ENCODE peak calls at places on chromosomes 5 and 9, in five cellular contexts. One of them, this sample, is unnamed.

GRCh38 chr9:121811751-121812150 is 160.3 kb downstream of the DAB2IP start:
- DNase-seq in choroid plexus epithelial cell: no peak
- DNase-seq in astrocyte: no peak
- DNase-seq in cardiac muscle cell: no peak
- DNase-seq in cardiac fibroblast: no peak
- DNase-seq in this sample: no peak

GRCh38 chr9:136542246-136543041 is 3.4 kb downstream of the NOTCH1 start:
- DNase-seq in choroid plexus epithelial cell: no peak
- DNase-seq in astrocyte: no peak
- DNase-seq in cardiac muscle cell: no peak
- DNase-seq in cardiac fibroblast: no peak
- DNase-seq in this sample: no peak

GRCh38 chr5:132006331-132007120 is 4.9 kb downstream of the ACSL6 start:
- DNase-seq in choroid plexus epithelial cell: no peak
- DNase-seq in astrocyte: no peak
- DNase-seq in cardiac muscle cell: no peak
- DNase-seq in cardiac fibroblast: no peak
- DNase-seq in this sample: no peak

GRCh38 chr5:37950436-37950835 is 110.6 kb upstream of the GDNF start:
- DNase-seq in choroid plexus epithelial cell: no peak
- DNase-seq in astrocyte: peak
- DNase-seq in cardiac muscle cell: no peak
- DNase-seq in cardiac fibroblast: no peak
- DNase-seq in this sample: no peak

GRCh38 chr9:37026085-37026935 is 7.8 kb downstream of the PAX5 start:
- DNase-seq in choroid plexus epithelial cell: no peak
- DNase-seq in astrocyte: no peak
- DNase-seq in cardiac muscle cell: no peak
- DNase-seq in cardiac fibroblast: no peak
- DNase-seq in this sample: no peak

GRCh38 chr5:14417792-14418765 is 163.5 kb upstream of the OTULINL start:
- DNase-seq in choroid plexus epithelial cell: peak
- DNase-seq in astrocyte: peak
- DNase-seq in cardiac muscle cell: no peak
- DNase-seq in cardiac fibroblast: peak
- DNase-seq in this sample: no peak

GRCh38 chr5:90598300-90598699 is 39.7 kb downstream of the ADGRV1 start:
- DNase-seq in choroid plexus epithelial cell: no peak
- DNase-seq in astrocyte: peak
- DNase-seq in cardiac muscle cell: peak
- DNase-seq in cardiac fibroblast: no peak
- DNase-seq in this sample: no peak

GRCh38 chr9:129322022-129322621 is 144.1 kb upstream of the IER5L start:
- DNase-seq in choroid plexus epithelial cell: no peak
- DNase-seq in astrocyte: no peak
- DNase-seq in cardiac muscle cell: no peak
- DNase-seq in cardiac fibroblast: no peak
- DNase-seq in this sample: no peak

GRCh38 chr5:149471406-149472183 is 79.6 kb downstream of the CSNK1A1 start:
- DNase-seq in choroid plexus epithelial cell: no peak
- DNase-seq in astrocyte: peak
- DNase-seq in cardiac muscle cell: no peak
- DNase-seq in cardiac fibroblast: peak
- DNase-seq in this sample: no peak

GRCh38 chr9:95721132-95721531 is 154.4 kb upstream of the ERCC6L2 start:
- DNase-seq in choroid plexus epithelial cell: no peak
- DNase-seq in astrocyte: no peak
- DNase-seq in cardiac muscle cell: no peak
- DNase-seq in cardiac fibroblast: no peak
- DNase-seq in this sample: no peak

GRCh38 chr9:128153117-128153946 is 4.1 kb downstream of the LCN2 start:
- DNase-seq in choroid plexus epithelial cell: no peak
- DNase-seq in astrocyte: no peak
- DNase-seq in cardiac muscle cell: no peak
- DNase-seq in cardiac fibroblast: no peak
- DNase-seq in this sample: no peak

GRCh38 chr9:130914417-130915095 is 17.9 kb upstream of the QRFP start:
- DNase-seq in choroid plexus epithelial cell: no peak
- DNase-seq in astrocyte: no peak
- DNase-seq in cardiac muscle cell: no peak
- DNase-seq in cardiac fibroblast: no peak
- DNase-seq in this sample: no peak

GRCh38 chr9:80691229-80691628 is 998.1 kb downstream of the TLE1 start:
- DNase-seq in choroid plexus epithelial cell: no peak
- DNase-seq in astrocyte: no peak
- DNase-seq in cardiac muscle cell: no peak
- DNase-seq in cardiac fibroblast: no peak
- DNase-seq in this sample: no peak

GRCh38 chr5:1294839-1295649 is at the start of gene TERT:
- DNase-seq in choroid plexus epithelial cell: no peak
- DNase-seq in astrocyte: no peak
- DNase-seq in cardiac muscle cell: peak
- DNase-seq in cardiac fibroblast: no peak
- DNase-seq in this sample: no peak

GRCh38 chr9:96674914-96675538 is 19.9 kb upstream of the PRXL2C start:
- DNase-seq in choroid plexus epithelial cell: peak
- DNase-seq in astrocyte: peak
- DNase-seq in cardiac muscle cell: no peak
- DNase-seq in cardiac fibroblast: peak
- DNase-seq in this sample: no peak

GRCh38 chr9:104025945-104026344 is 68.2 kb upstream of the SMC2 start:
- DNase-seq in choroid plexus epithelial cell: peak
- DNase-seq in astrocyte: no peak
- DNase-seq in cardiac muscle cell: no peak
- DNase-seq in cardiac fibroblast: peak
- DNase-seq in this sample: no peak

GRCh38 chr9:118631956-118632355 is 737.3 kb downstream of the BRINP1 start:
- DNase-seq in choroid plexus epithelial cell: no peak
- DNase-seq in astrocyte: no peak
- DNase-seq in cardiac muscle cell: no peak
- DNase-seq in cardiac fibroblast: no peak
- DNase-seq in this sample: no peak

GRCh38 chr9:32291370-32291769 is 93.1 kb upstream of the ACO1 start:
- DNase-seq in choroid plexus epithelial cell: no peak
- DNase-seq in astrocyte: no peak
- DNase-seq in cardiac muscle cell: no peak
- DNase-seq in cardiac fibroblast: no peak
- DNase-seq in this sample: no peak

GRCh38 chr5:117888688-117889087 is 1099.7 kb downstream of the DTWD2 start:
- DNase-seq in choroid plexus epithelial cell: peak
- DNase-seq in astrocyte: no peak
- DNase-seq in cardiac muscle cell: no peak
- DNase-seq in cardiac fibroblast: peak
- DNase-seq in this sample: no peak

GRCh38 chr5:177023247-177023703 is 779 bp downstream of the ZNF346 start:
- DNase-seq in choroid plexus epithelial cell: peak
- DNase-seq in astrocyte: no peak
- DNase-seq in cardiac muscle cell: peak
- DNase-seq in cardiac fibroblast: peak
- DNase-seq in this sample: no peak

GRCh38 chr9:123929870-123930831 is at the start of gene DENND1A:
- DNase-seq in choroid plexus epithelial cell: peak
- DNase-seq in astrocyte: peak
- DNase-seq in cardiac muscle cell: peak
- DNase-seq in cardiac fibroblast: peak
- DNase-seq in this sample: no peak

GRCh38 chr5:69217154-69217731 is 17.4 kb upstream of the CDK7 start:
- DNase-seq in choroid plexus epithelial cell: no peak
- DNase-seq in astrocyte: no peak
- DNase-seq in cardiac muscle cell: no peak
- DNase-seq in cardiac fibroblast: no peak
- DNase-seq in this sample: peak

GRCh38 chr9:136438909-136439549 is 616 bp downstream of the INPP5E start:
- DNase-seq in choroid plexus epithelial cell: peak
- DNase-seq in astrocyte: no peak
- DNase-seq in cardiac muscle cell: peak
- DNase-seq in cardiac fibroblast: peak
- DNase-seq in this sample: no peak

GRCh38 chr9:33236571-33236970 is 3.4 kb upstream of the SPINK4 start:
- DNase-seq in choroid plexus epithelial cell: no peak
- DNase-seq in astrocyte: no peak
- DNase-seq in cardiac muscle cell: no peak
- DNase-seq in cardiac fibroblast: no peak
- DNase-seq in this sample: no peak

GRCh38 chr9:8733096-8733954 is 933.7 kb upstream of the DMAC1 start:
- DNase-seq in choroid plexus epithelial cell: peak
- DNase-seq in astrocyte: peak
- DNase-seq in cardiac muscle cell: no peak
- DNase-seq in cardiac fibroblast: peak
- DNase-seq in this sample: peak
- H3K4me3 ChIP-seq in choroid plexus epithelial cell: peak
- H3K4me3 ChIP-seq in astrocyte: peak
- H3K4me3 ChIP-seq in cardiac muscle cell: no peak
- H3K4me3 ChIP-seq in cardiac fibroblast: peak
- H3K4me3 ChIP-seq in this sample: no peak

DNA sequence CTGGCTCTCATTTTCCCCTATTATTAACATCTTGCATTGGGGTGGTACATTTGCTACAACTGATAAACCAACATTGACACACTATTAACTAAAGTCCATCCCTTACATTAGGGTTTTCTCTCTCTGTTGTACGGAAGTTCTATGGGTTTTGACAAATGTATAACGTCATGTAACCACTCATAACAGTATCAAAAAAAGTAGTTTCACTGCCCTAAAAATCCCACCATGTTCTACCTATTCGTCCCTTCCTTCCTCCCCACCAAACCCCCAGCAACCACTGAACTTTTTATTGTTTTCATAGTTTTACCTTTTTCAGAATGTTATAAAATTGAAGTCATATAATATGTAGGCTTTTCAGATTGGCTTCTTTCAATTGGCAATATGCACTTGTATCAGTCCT is 40.1 kb downstream of the MLLT3 start:
- DNase-seq in choroid plexus epithelial cell: no peak
- DNase-seq in astrocyte: no peak
- DNase-seq in cardiac muscle cell: no peak
- DNase-seq in cardiac fibroblast: no peak
- DNase-seq in this sample: no peak
- H3K4me3 ChIP-seq in choroid plexus epithelial cell: no peak
- H3K4me3 ChIP-seq in astrocyte: no peak
- H3K4me3 ChIP-seq in cardiac muscle cell: no peak
- H3K4me3 ChIP-seq in cardiac fibroblast: no peak
- H3K4me3 ChIP-seq in this sample: no peak

DNA sequence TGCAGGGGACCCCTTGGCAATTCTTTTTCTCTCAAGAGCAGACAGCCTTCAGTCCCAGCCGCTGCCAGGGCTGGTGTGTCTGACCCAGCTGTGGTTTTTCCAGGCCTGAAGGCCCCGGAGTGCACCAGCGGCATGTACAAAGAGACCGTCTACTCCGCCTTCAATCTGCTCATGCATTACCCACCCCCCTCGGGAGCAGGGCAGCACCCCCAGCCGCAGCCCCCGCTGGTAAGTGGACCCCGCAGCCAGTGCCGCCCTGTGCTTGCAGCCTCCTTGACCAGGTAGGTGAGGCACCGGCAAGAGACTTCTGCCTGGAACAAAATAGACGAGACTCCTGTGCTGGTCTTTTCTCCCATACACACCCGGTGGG is 1.3 kb downstream of the TCF7 start:
- DNase-seq in choroid plexus epithelial cell: peak
- DNase-seq in astrocyte: no peak
- DNase-seq in cardiac muscle cell: no peak
- DNase-seq in cardiac fibroblast: no peak
- DNase-seq in this sample: no peak
- H3K4me3 ChIP-seq in choroid plexus epithelial cell: no peak
- H3K4me3 ChIP-seq in astrocyte: peak
- H3K4me3 ChIP-seq in cardiac muscle cell: peak
- H3K4me3 ChIP-seq in cardiac fibroblast: no peak
- H3K4me3 ChIP-seq in this sample: no peak

GRCh38 chr5:141485305-141486055 is 650 bp downstream of the PCDHGC4 start:
- DNase-seq in choroid plexus epithelial cell: no peak
- DNase-seq in astrocyte: no peak
- DNase-seq in cardiac muscle cell: no peak
- DNase-seq in cardiac fibroblast: no peak
- DNase-seq in this sample: no peak

GRCh38 chr5:141486091-141486490 is 1.3 kb downstream of the PCDHGC4 start:
- DNase-seq in choroid plexus epithelial cell: no peak
- DNase-seq in astrocyte: no peak
- DNase-seq in cardiac muscle cell: no peak
- DNase-seq in cardiac fibroblast: no peak
- DNase-seq in this sample: no peak

GRCh38 chr5:141483842-141484241 is 988 bp upstream of the PCDHGC4 start:
- DNase-seq in choroid plexus epithelial cell: no peak
- DNase-seq in astrocyte: no peak
- DNase-seq in cardiac muscle cell: no peak
- DNase-seq in cardiac fibroblast: no peak
- DNase-seq in this sample: no peak

GRCh38 chr5:141487131-141487530 is 1.8 kb upstream of the PCDHGC5 start:
- DNase-seq in choroid plexus epithelial cell: no peak
- DNase-seq in astrocyte: no peak
- DNase-seq in cardiac muscle cell: no peak
- DNase-seq in cardiac fibroblast: no peak
- DNase-seq in this sample: no peak

DNA sequence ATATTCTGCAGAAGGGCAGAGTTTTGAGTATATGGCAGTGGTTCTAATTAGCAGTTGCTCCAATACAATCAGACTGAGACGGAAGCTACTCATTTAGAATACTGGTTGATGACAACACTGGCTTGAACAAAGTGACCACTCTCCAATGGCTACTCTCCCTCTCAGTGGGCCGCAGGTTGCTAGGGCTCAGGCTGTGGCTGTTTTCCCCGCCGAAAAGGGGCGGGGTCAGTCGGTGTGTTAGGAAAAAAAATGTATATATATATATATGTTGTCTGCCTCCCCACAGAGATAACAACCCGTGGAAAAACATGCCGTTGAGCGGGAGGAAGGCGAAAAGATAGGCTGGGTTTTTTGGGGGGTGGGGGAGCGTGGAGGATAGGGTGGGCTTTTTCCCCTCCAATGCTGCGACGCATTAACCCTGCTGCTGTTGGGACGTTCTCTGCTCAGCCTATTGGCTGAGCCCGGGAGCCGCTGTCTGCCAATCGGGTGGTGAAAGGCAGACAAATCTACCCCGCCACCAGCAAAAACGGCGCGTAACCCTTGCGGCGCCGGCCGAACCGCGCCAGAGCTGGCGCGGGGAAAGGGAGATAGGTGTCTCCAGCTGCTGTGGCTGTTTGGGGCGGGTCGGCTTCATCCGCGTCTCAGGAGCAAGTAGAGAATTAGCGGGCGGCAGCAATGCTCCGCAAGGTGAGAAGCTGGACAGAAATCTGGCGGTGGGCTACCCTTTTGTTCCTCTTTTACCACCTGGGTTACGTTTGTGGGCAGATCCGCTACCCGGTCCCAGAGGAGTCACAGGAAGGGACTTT is at the start of gene PCDHGC4:
- DNase-seq in choroid plexus epithelial cell: peak
- DNase-seq in astrocyte: peak
- DNase-seq in cardiac muscle cell: peak
- DNase-seq in cardiac fibroblast: no peak
- DNase-seq in this sample: no peak
- H3K4me3 ChIP-seq in choroid plexus epithelial cell: peak
- H3K4me3 ChIP-seq in astrocyte: peak
- H3K4me3 ChIP-seq in cardiac muscle cell: peak
- H3K4me3 ChIP-seq in cardiac fibroblast: no peak
- H3K4me3 ChIP-seq in this sample: peak

GRCh38 chr5:77843570-77844407 is 67.7 kb upstream of the TBCA start:
- DNase-seq in choroid plexus epithelial cell: no peak
- DNase-seq in astrocyte: no peak
- DNase-seq in cardiac muscle cell: peak
- DNase-seq in cardiac fibroblast: no peak
- DNase-seq in this sample: no peak
- H3K4me3 ChIP-seq in choroid plexus epithelial cell: peak
- H3K4me3 ChIP-seq in astrocyte: peak
- H3K4me3 ChIP-seq in cardiac muscle cell: peak
- H3K4me3 ChIP-seq in cardiac fibroblast: peak
- H3K4me3 ChIP-seq in this sample: no peak

This sample was measured in SK-N-MC.